ENCODE peak calls at places on chromosomes 6 and 20, in seven cellular contexts. One of them, this sample, is unnamed.
A peak's percentile ranks its signal among the peaks of the same experiment; 100 is the strongest.

GRCh38 chr20:20665933-20666332 is 46.5 kb downstream of the RALGAPA2 start:
- DNase-seq in endothelial cell of umbilical vein: no peak
- DNase-seq in H1: no peak
- DNase-seq in A549: no peak
- DNase-seq in K562: no peak
- DNase-seq in HCT116: no peak
- DNase-seq in HepG2: no peak
- DNase-seq in this sample: no peak

GRCh38 chr20:40506567-40506966 is 182.5 kb downstream of the MAFB start:
- DNase-seq in endothelial cell of umbilical vein: peak; percentile 34
- DNase-seq in H1: no peak
- DNase-seq in A549: peak; percentile 9
- DNase-seq in K562: peak; percentile 7
- DNase-seq in HCT116: peak; percentile 78
- DNase-seq in HepG2: peak; percentile 37
- DNase-seq in this sample: peak; percentile 100

GRCh38 chr20:9103955-9104354 is 35.1 kb downstream of the PLCB4 start:
- DNase-seq in endothelial cell of umbilical vein: no peak
- DNase-seq in H1: no peak
- DNase-seq in A549: no peak
- DNase-seq in K562: no peak
- DNase-seq in HCT116: no peak
- DNase-seq in HepG2: no peak
- DNase-seq in this sample: no peak

GRCh38 chr20:8427419-8428065 is 295.5 kb downstream of the PLCB1 start:
- DNase-seq in endothelial cell of umbilical vein: peak; percentile 63
- DNase-seq in H1: no peak
- DNase-seq in A549: no peak
- DNase-seq in K562: no peak
- DNase-seq in HCT116: no peak
- DNase-seq in HepG2: no peak
- DNase-seq in this sample: peak; percentile 64

GRCh38 chr20:45206746-45207145 is at the start of gene SEMG1:
- DNase-seq in endothelial cell of umbilical vein: no peak
- DNase-seq in H1: no peak
- DNase-seq in A549: no peak
- DNase-seq in K562: no peak
- DNase-seq in HCT116: no peak
- DNase-seq in HepG2: no peak
- DNase-seq in this sample: peak; percentile 60

GRCh38 chr6:108946695-108947094 is 98.5 kb downstream of the ARMC2 start:
- DNase-seq in endothelial cell of umbilical vein: no peak
- DNase-seq in H1: no peak
- DNase-seq in A549: no peak
- DNase-seq in K562: no peak
- DNase-seq in HCT116: no peak
- DNase-seq in HepG2: no peak
- DNase-seq in this sample: peak; percentile 16

GRCh38 chr6:132131777-132132176 is 180.6 kb upstream of the CCN2 start:
- DNase-seq in endothelial cell of umbilical vein: peak; percentile 99
- DNase-seq in H1: no peak
- DNase-seq in A549: peak; percentile 35
- DNase-seq in K562: no peak
- DNase-seq in HCT116: peak; percentile 8
- DNase-seq in HepG2: peak; percentile 61
- DNase-seq in this sample: peak; percentile 42

GRCh38 chr6:6236730-6237469 is 83.6 kb downstream of the F13A1 start:
- DNase-seq in endothelial cell of umbilical vein: no peak
- DNase-seq in H1: no peak
- DNase-seq in A549: no peak
- DNase-seq in K562: no peak
- DNase-seq in HCT116: no peak
- DNase-seq in HepG2: no peak
- DNase-seq in this sample: no peak

DNA sequence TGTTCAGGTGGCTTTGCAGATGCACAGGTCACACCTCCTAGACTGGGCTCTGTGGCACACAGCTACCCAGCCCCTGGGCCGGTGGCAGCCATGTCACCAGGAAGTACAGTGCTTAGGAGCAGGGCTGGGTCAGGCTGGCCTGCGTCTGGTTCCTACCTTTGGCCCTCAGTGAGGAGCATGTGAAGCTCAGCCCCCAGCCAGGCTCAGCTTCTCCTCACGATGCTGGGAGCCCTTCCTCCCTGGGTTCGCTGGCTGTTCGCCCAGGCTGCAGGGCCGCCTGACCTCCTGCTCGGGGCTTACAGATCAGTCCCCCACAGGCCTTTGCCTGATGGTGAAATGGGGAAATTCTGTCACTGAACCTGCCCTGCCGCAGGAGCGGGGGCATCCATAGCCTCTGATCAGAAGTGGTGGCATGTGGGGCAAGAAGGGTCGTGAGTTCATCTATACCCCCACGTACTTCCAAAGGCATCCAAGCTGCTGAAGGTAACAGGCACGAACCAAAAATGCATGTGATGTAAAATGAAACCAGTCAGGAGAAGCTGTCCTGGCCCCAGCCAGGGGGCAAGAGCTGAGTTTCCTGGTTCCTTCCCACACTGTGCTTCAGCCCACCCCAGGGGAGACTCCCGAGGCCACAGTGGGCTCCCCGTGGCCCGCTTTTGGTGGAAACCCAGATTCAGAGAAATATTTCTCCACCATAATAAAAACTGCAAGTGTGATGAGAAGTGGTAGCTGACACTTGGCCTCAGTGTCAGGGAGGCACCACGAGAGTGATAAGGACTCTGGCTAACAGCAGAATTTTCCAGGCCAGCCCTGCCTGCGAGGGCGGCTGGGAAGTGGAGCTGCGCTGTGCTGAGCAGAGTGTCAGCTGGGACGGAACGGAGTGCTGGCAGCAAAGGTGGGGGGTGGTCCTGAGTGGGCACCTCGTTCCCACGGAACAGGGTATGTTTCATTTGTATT is 22.8 kb downstream of the SPATA2 start:
- DNase-seq in endothelial cell of umbilical vein: no peak
- DNase-seq in H1: no peak
- DNase-seq in A549: no peak
- DNase-seq in K562: no peak
- DNase-seq in HCT116: no peak
- DNase-seq in HepG2: no peak
- DNase-seq in this sample: no peak
- TF ChIP-seq POLR2A in endothelial cell of umbilical vein: no peak
- TF ChIP-seq POLR2A in H1: no peak
- TF ChIP-seq POLR2A in A549: no peak
- TF ChIP-seq POLR2A in K562: no peak
- TF ChIP-seq POLR2A in HCT116: no peak
- TF ChIP-seq POLR2A in HepG2: no peak
- TF ChIP-seq POLR2A in this sample: no peak

GRCh38 chr20:4729265-4729664 is 7.6 kb downstream of the PRND start:
- DNase-seq in endothelial cell of umbilical vein: no peak
- DNase-seq in H1: no peak
- DNase-seq in A549: no peak
- DNase-seq in K562: no peak
- DNase-seq in HCT116: no peak
- DNase-seq in HepG2: no peak
- DNase-seq in this sample: peak; percentile 30
- TF ChIP-seq MAX in endothelial cell of umbilical vein: no peak
- TF ChIP-seq MAX in H1: no peak
- TF ChIP-seq MAX in A549: no peak
- TF ChIP-seq MAX in K562: no peak
- TF ChIP-seq MAX in HCT116: no peak
- TF ChIP-seq MAX in HepG2: no peak
- TF ChIP-seq MAX in this sample: no peak

GRCh38 chr20:43564455-43564854 is 5.6 kb downstream of the SGK2 start:
- DNase-seq in endothelial cell of umbilical vein: no peak
- DNase-seq in H1: no peak
- DNase-seq in A549: no peak
- DNase-seq in K562: no peak
- DNase-seq in HCT116: no peak
- DNase-seq in HepG2: no peak
- DNase-seq in this sample: no peak

GRCh38 chr20:43565758-43566104 is 6.9 kb downstream of the SGK2 start:
- DNase-seq in endothelial cell of umbilical vein: no peak
- DNase-seq in H1: no peak
- DNase-seq in A549: no peak
- DNase-seq in K562: no peak
- DNase-seq in HCT116: no peak
- DNase-seq in HepG2: no peak
- DNase-seq in this sample: no peak

GRCh38 chr20:43564993-43565757 is 6.3 kb downstream of the SGK2 start:
- DNase-seq in endothelial cell of umbilical vein: no peak
- DNase-seq in H1: no peak
- DNase-seq in A549: no peak
- DNase-seq in K562: no peak
- DNase-seq in HCT116: no peak
- DNase-seq in HepG2: no peak
- DNase-seq in this sample: no peak

GRCh38 chr20:43563991-43564390 is 5.2 kb downstream of the SGK2 start:
- DNase-seq in endothelial cell of umbilical vein: no peak
- DNase-seq in H1: no peak
- DNase-seq in A549: no peak
- DNase-seq in K562: no peak
- DNase-seq in HCT116: no peak
- DNase-seq in HepG2: no peak
- DNase-seq in this sample: no peak

DNA sequence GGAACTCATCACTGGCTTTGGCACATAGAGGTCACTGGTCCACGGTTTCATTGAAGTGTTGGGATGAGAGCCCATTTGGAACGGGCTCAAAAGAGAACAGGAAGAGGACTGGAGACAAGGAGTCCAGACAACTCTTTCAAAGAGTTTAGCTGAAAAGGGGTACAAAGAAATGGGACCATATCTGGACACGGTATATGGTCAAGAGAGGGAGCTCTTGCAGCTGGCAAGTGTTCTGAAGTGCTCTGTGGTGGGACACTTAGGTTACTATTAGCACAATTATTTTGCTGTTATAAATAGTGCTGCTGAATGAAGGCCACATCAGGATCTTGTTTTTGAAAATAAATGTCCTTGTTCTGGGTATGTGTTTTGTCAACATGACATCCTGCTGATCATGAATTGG is 4.6 kb downstream of the SGK2 start:
- DNase-seq in endothelial cell of umbilical vein: no peak
- DNase-seq in H1: no peak
- DNase-seq in A549: no peak
- DNase-seq in K562: no peak
- DNase-seq in HCT116: no peak
- DNase-seq in HepG2: peak; percentile 45
- DNase-seq in this sample: peak; percentile 67
- TF ChIP-seq CTCF in endothelial cell of umbilical vein: peak; percentile 5
- TF ChIP-seq CTCF in H1: no peak
- TF ChIP-seq CTCF in A549: no peak
- TF ChIP-seq CTCF in K562: peak; percentile 45
- TF ChIP-seq CTCF in HCT116: peak; percentile 14
- TF ChIP-seq CTCF in HepG2: peak; percentile 58
- TF ChIP-seq CTCF in this sample: peak; percentile 46

DNA sequence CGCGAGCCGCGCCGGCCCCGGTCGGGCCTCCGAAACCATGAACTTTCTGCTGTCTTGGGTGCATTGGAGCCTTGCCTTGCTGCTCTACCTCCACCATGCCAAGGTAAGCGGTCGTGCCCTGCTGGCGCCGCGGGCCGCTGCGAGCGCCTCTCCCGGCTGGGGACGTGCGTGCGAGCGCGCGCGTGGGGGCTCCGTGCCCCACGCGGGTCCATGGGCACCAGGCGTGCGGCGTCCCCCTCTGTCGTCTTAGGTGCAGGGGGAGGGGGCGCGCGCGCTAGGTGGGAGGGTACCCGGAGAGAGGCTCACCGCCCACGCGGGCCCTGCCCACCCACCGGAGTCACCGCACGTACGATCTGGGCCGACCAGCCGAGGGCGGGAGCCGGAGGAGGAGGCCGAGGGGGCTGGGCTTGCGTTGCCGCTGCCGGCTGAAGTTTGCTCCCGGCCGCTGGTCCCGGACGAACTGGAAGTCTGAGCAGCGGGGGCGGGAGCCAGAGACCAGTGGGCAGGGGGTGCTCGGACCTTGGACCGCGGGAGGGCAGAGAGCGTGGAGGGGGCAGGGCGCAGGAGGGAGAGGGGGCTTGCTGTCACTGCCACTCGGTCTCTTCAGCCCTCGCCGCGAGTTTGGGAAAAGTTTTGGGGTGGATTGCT is 1.3 kb downstream of the VEGFA start:
- DNase-seq in endothelial cell of umbilical vein: peak; percentile 67
- DNase-seq in H1: no peak
- DNase-seq in A549: no peak
- DNase-seq in K562: peak; percentile 87
- DNase-seq in HCT116: no peak
- DNase-seq in HepG2: peak; percentile 79
- DNase-seq in this sample: peak; percentile 84
- TF ChIP-seq POLR2A in endothelial cell of umbilical vein: no peak
- TF ChIP-seq POLR2A in H1: no peak
- TF ChIP-seq POLR2A in A549: no peak
- TF ChIP-seq POLR2A in K562: no peak
- TF ChIP-seq POLR2A in HCT116: no peak
- TF ChIP-seq POLR2A in HepG2: peak; percentile 80
- TF ChIP-seq POLR2A in this sample: no peak

DNA sequence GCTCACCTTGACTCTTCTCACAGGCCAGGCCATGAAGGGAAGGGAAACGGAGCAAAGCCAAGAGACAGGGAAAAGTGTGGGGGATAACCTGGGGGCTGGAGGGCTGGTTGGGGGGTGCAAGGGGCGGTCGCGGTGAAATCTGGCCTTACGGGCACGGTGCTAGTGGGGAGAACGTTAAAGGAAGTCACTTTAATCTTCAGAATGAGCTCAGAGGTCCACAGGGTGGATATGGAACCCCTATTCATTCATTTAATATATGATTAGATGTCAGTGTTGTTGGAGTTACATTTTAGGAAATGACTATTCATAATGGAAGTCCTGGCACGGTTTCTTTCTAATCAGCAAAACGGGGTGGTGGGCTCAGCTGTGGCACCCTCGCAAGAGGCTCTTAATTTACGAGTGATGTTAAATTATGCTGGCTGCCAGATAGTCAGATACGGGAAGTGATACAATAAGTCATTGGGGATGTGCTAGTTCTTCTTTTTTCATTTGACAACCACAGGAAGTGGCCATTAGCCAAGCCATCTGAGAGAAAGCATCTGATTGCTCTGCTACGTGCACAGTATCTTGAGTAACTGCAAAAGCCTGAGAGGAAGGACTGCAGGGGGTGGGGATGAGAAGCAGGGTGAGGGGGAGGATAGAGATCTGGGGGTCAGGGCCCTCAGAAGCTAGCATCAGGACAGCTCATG is 253.0 kb downstream of the QKI start:
- DNase-seq in endothelial cell of umbilical vein: no peak
- DNase-seq in H1: no peak
- DNase-seq in A549: no peak
- DNase-seq in K562: no peak
- DNase-seq in HCT116: no peak
- DNase-seq in HepG2: no peak
- DNase-seq in this sample: peak; percentile 98
- TF ChIP-seq MAX in endothelial cell of umbilical vein: no peak
- TF ChIP-seq MAX in H1: no peak
- TF ChIP-seq MAX in A549: no peak
- TF ChIP-seq MAX in K562: no peak
- TF ChIP-seq MAX in HCT116: no peak
- TF ChIP-seq MAX in HepG2: no peak
- TF ChIP-seq MAX in this sample: no peak